ENCODE peak calls at places on chromosomes 7 and 10, in six cellular contexts. L, P, S, F, K and Z are unnamed samples.

GRCh38 chr7:72243329-72243728 is 168.8 kb downstream of the CALN1 start:
- DNase-seq in S (no peak), F (no peak), K (no peak), L (no peak), P (no peak), Z (no peak)

GRCh38 chr7:67937717-67938191 is 941.1 kb downstream of the TYW1 start:
- DNase-seq in K (no peak), F (no peak), L (no peak), P (peak), S (peak), Z (no peak)

GRCh38 chr7:147584771-147585193 is 1005.8 kb upstream of the C7orf33 start:
- DNase-seq in K (no peak), P (no peak), F (no peak), L (no peak), S (no peak), Z (no peak)

GRCh38 chr7:36814311-36814710 is 90.0 kb upstream of the AOAH start:
- DNase-seq in F (no peak), L (no peak), P (no peak), S (no peak), K (no peak), Z (no peak)

GRCh38 chr7:16753932-16754571 is 497 bp downstream of the TSPAN13 start:
- DNase-seq in P (no peak), S (peak), F (no peak), L (peak), K (no peak), Z (peak)

GRCh38 chr10:84269773-84270172 is 24.9 kb downstream of the RGR start:
- DNase-seq in F (no peak), K (no peak), P (peak), L (no peak), S (peak), Z (no peak)

GRCh38 chr7:86226191-86226590 is 417.5 kb upstream of the GRM3 start:
- DNase-seq in P (no peak), K (no peak), S (no peak), F (no peak), L (no peak), Z (no peak)

GRCh38 chr10:80684217-80684616 is 146.5 kb downstream of the SH2D4B start:
- DNase-seq in S (no peak), K (no peak), F (no peak), L (no peak), P (peak), Z (peak)

GRCh38 chr7:118758582-118758981 is 534.1 kb downstream of the ANKRD7 start:
- DNase-seq in K (no peak), L (no peak), P (no peak), S (no peak), F (no peak), Z (no peak)

GRCh38 chr10:43078986-43079273 is 2.1 kb downstream of the RET start:
- DNase-seq in S (no peak), F (no peak), K (no peak), L (peak), P (no peak), Z (peak)

GRCh38 chr10:74628136-74628535 is 198.3 kb upstream of the KAT6B start:
- DNase-seq in F (no peak), K (no peak), L (no peak), S (no peak), P (no peak), Z (no peak)

GRCh38 chr7:36245900-36246299 is 92.8 kb downstream of the EEPD1 start:
- DNase-seq in L (no peak), K (no peak), S (no peak), P (no peak), F (no peak), Z (no peak)

GRCh38 chr7:77498659-77499379 is 38.3 kb upstream of the PTPN12 start:
- DNase-seq in L (no peak), F (no peak), S (no peak), K (no peak), P (no peak), Z (no peak)

GRCh38 chr7:116271980-116272886 is 61.9 kb downstream of the TES start:
- DNase-seq in F (no peak), P (peak), K (no peak), L (no peak), S (peak), Z (peak)

GRCh38 chr7:55109384-55110167 is 90.8 kb downstream of the EGFR start:
- DNase-seq in S (no peak), K (no peak), F (no peak), L (no peak), P (peak), Z (no peak)

GRCh38 chr10:88962336-88962735 is 9.8 kb upstream of the ACTA2 start:
- DNase-seq in K (no peak), F (no peak), P (no peak), L (no peak), S (no peak), Z (no peak)

GRCh38 chr7:131061818-131062217 is 265.9 kb upstream of the MKLN1 start:
- DNase-seq in S (no peak), P (no peak), K (no peak), L (no peak), F (no peak), Z (no peak)

GRCh38 chr10:77287647-77288120 is 349.9 kb downstream of the KCNMA1 start:
- DNase-seq in P (no peak), F (no peak), S (no peak), L (no peak), K (no peak), Z (peak)

GRCh38 chr10:3552281-3552680 is 232.7 kb downstream of the KLF6 start:
- DNase-seq in F (no peak), P (no peak), S (no peak), L (no peak), K (no peak), Z (no peak)

GRCh38 chr10:76523215-76523614 is 1091.8 kb downstream of the LRMDA start:
- DNase-seq in P (no peak), S (no peak), L (no peak), F (no peak), K (no peak), Z (peak)

GRCh38 chr10:43691503-43691902 is 42.8 kb upstream of the ZNF32 start:
- DNase-seq in S (no peak), L (no peak), K (no peak), P (no peak), F (no peak), Z (no peak)

GRCh38 chr10:79275105-79275430 is 72.2 kb upstream of the PPIF start:
- DNase-seq in F (no peak), K (no peak), S (no peak), P (no peak), L (no peak), Z (no peak)

GRCh38 chr10:115665549-115665948 is 572.4 kb downstream of the ATRNL1 start:
- DNase-seq in L (no peak), K (no peak), S (no peak), P (peak), F (no peak), Z (no peak)

GRCh38 chr7:114937422-114937821 is 15.5 kb downstream of the MDFIC start:
- DNase-seq in L (no peak), P (no peak), K (no peak), F (no peak), S (no peak), Z (no peak)

GRCh38 chr10:97497572-97498075 is 598 bp downstream of the MMS19 start:
- DNase-seq in S (peak), P (peak), K (peak), F (peak), L (peak), Z (peak)

GRCh38 chr7:141335164-141335563 is 216.0 kb upstream of the AGK start:
- DNase-seq in S (no peak), K (no peak), L (no peak), F (no peak), P (no peak), Z (no peak)

GRCh38 chr7:30859202-30859939 is 52.3 kb upstream of the AQP1 start:
- DNase-seq in S (no peak), P (no peak), F (no peak), L (no peak), K (no peak), Z (no peak)

GRCh38 chr10:62669351-62669750 is 135.2 kb upstream of the ADO start:
- DNase-seq in L (no peak), F (no peak), S (no peak), K (no peak), P (no peak), Z (no peak)

GRCh38 chr10:47248436-47249090 is 51.4 kb upstream of the GDF10 start:
- DNase-seq in K (no peak), P (no peak), S (no peak), F (no peak), L (no peak), Z (no peak)

GRCh38 chr10:73413108-73413527 is 740 bp downstream of the ANXA7 start:
- DNase-seq in K (no peak), S (peak), P (peak), L (peak), F (no peak), Z (no peak)

GRCh38 chr7:18570890-18571478 is 75.4 kb downstream of the HDAC9 start:
- DNase-seq in F (no peak), P (peak), K (no peak), S (peak), L (no peak), Z (no peak)

GRCh38 chr7:123367508-123368122 is 166.8 kb downstream of the IQUB start:
- DNase-seq in S (peak), L (peak), K (no peak), F (no peak), P (peak), Z (peak)

GRCh38 chr7:39720586-39720985 is 97.2 kb downstream of the RALA start:
- DNase-seq in F (no peak), K (no peak), L (no peak), P (peak), S (peak), Z (peak)

GRCh38 chr7:98619450-98620321 is 2.6 kb downstream of the NPTX2 start:
- DNase-seq in P (peak), S (peak), F (no peak), L (no peak), K (no peak), Z (no peak)

GRCh38 chr10:21534611-21535493 is 820 bp downstream of the MLLT10 start:
- DNase-seq in P (peak), F (peak), K (no peak), S (peak), L (peak), Z (peak)